ENCODE peak calls at places on chromosome 11, in six cellular contexts. X, S, C, R, Z and J are unnamed samples.

GRCh38 chr11:8307601-8308000 is 43.9 kb upstream of the LMO1 start:
- DNase-seq in X (no peak), S (no peak), C (no peak), R (no peak), Z (no peak), J (no peak)

GRCh38 chr11:29093416-29093815 is 923.4 kb downstream of the KCNA4 start:
- DNase-seq in X (peak; percentile 79), S (no peak), C (peak; percentile 60), R (no peak), Z (no peak), J (no peak)

GRCh38 chr11:46273511-46274205 is 3.8 kb upstream of the CREB3L1 start:
- DNase-seq in X (peak; percentile 28), S (no peak), C (peak; percentile 19), R (no peak), Z (no peak), J (no peak)

GRCh38 chr11:26042113-26042512 is 289.8 kb upstream of the ANO3 start:
- DNase-seq in X (no peak), S (no peak), C (no peak), R (no peak), Z (no peak), J (no peak)

GRCh38 chr11:66851698-66852465 is 5.0 kb upstream of the LRFN4 start:
- DNase-seq in X (no peak), S (peak; percentile 68), C (no peak), R (no peak), Z (no peak), J (peak; percentile 39)

GRCh38 chr11:8219257-8220021 is 44.2 kb downstream of the LMO1 start:
- DNase-seq in X (peak; percentile 61), S (peak; percentile 78), C (peak; percentile 58), R (no peak), Z (no peak), J (no peak)

GRCh38 chr11:119422505-119423416 is at the start of gene THY1:
- DNase-seq in X (peak; percentile 82), S (peak; percentile 46), C (peak; percentile 39), R (no peak), Z (no peak), J (no peak)

GRCh38 chr11:40130427-40130826 is 1329.0 kb downstream of the LRRC4C start:
- DNase-seq in X (no peak), S (no peak), C (no peak), R (no peak), Z (no peak), J (no peak)

GRCh38 chr11:77124041-77124440 is 4.0 kb upstream of the MYO7A start:
- DNase-seq in X (no peak), S (no peak), C (no peak), R (no peak), Z (no peak), J (no peak)

GRCh38 chr11:68680541-68681231 is 3.7 kb upstream of the GAL start:
- DNase-seq in X (no peak), S (peak; percentile 5), C (no peak), R (no peak), Z (no peak), J (no peak)

GRCh38 chr11:10618490-10618889 is 50.0 kb upstream of the LYVE1 start:
- DNase-seq in X (no peak), S (no peak), C (no peak), R (no peak), Z (no peak), J (no peak)

GRCh38 chr11:1163911-1164735 is 6.4 kb downstream of the MUC5AC start:
- DNase-seq in X (no peak), S (no peak), C (no peak), R (no peak), Z (no peak), J (peak; percentile 46)

GRCh38 chr11:81979444-81979843 is 754.2 kb downstream of the FAM181B start:
- DNase-seq in X (no peak), S (no peak), C (no peak), R (no peak), Z (no peak), J (no peak)

GRCh38 chr11:1832181-1832988 is 2.4 kb upstream of the SYT8 start:
- DNase-seq in X (peak; percentile 61), S (peak; percentile 81), C (peak; percentile 14), R (peak; percentile 62), Z (no peak), J (peak; percentile 66)

GRCh38 chr11:133929401-133930052 is 27.2 kb downstream of the IGSF9B start:
- DNase-seq in X (no peak), S (no peak), C (no peak), R (no peak), Z (no peak), J (no peak)

GRCh38 chr11:762421-763072 is 14.7 kb downstream of the GATD1 start:
- DNase-seq in X (peak; percentile 70), S (peak; percentile 45), C (peak; percentile 65), R (peak; percentile 20), Z (no peak), J (no peak)

GRCh38 chr11:106021181-106021966 is 666 bp downstream of the MSANTD4 start:
- DNase-seq in X (peak; percentile 91), S (no peak), C (no peak), R (no peak), Z (no peak), J (no peak)

GRCh38 chr11:119918356-119918755 is 189.4 kb upstream of the NECTIN1 start:
- DNase-seq in X (no peak), S (no peak), C (no peak), R (no peak), Z (no peak), J (no peak)

GRCh38 chr11:10900686-10901415 is 43.0 kb upstream of the ZBED5 start:
- DNase-seq in X (peak; percentile 36), S (no peak), C (no peak), R (no peak), Z (no peak), J (peak; percentile 31)

GRCh38 chr11:67436459-67437081 is 912 bp downstream of the PTPRCAP start:
- DNase-seq in X (no peak), S (peak; percentile 57), C (peak; percentile 11), R (peak; percentile 58), Z (no peak), J (no peak)

GRCh38 chr11:94664336-94664735 is 97.2 kb downstream of the PIWIL4 start:
- DNase-seq in X (peak; percentile 8), S (no peak), C (no peak), R (no peak), Z (no peak), J (no peak)

GRCh38 chr11:82864268-82864667 is 36.0 kb downstream of the PRCP start:
- DNase-seq in X (peak; percentile 57), S (peak; percentile 69), C (peak; percentile 36), R (peak; percentile 48), Z (peak; percentile 70), J (peak; percentile 44)

GRCh38 chr11:116375221-116375620 is 397.6 kb downstream of the BUD13 start:
- DNase-seq in X (no peak), S (no peak), C (no peak), R (no peak), Z (no peak), J (no peak)

GRCh38 chr11:9269492-9270030 is 4.4 kb upstream of the DENND5A start:
- DNase-seq in X (peak; percentile 53), S (peak; percentile 40), C (no peak), R (no peak), Z (no peak), J (no peak)

GRCh38 chr11:63845305-63845704 is 6.4 kb downstream of the MARK2 start:
- DNase-seq in X (peak; percentile 63), S (no peak), C (peak; percentile 65), R (no peak), Z (no peak), J (no peak)

GRCh38 chr11:66159585-66159984 is 89.5 kb downstream of the PACS1 start:
- DNase-seq in X (no peak), S (peak; percentile 38), C (no peak), R (no peak), Z (no peak), J (no peak)

GRCh38 chr11:113876074-113876797 is 864 bp upstream of the USP28 start:
- DNase-seq in X (no peak), S (no peak), C (no peak), R (no peak), Z (no peak), J (no peak)
- H3K4me3 ChIP-seq in X (peak overlapping the region; percentile 92), S (peak overlapping the region; percentile 46), C (peak overlapping the region; percentile 62), R (peak overlapping the region; percentile 79), Z (peak overlapping the region; percentile 79), J (peak overlapping the region; percentile 77)

DNA sequence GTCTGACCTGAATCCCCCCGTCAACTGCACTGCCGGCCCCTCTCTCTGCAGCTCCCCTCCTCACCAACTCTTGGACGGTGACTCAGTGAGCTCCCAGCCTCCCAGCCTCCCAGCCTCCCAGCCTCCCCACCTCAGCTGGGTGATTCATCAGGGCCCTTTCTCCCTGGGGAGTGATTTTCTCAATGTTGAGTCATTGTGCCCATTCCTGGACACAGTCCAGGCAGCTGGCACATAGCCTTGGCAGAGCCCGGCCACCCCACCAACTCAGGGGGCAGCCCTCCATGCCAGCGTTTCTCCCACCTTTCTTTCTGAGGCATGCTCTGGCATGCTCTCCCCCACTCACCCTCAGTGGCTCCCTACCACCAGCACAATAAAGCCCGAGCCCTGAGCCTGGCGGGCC is 30.7 kb downstream of the PDE2A start:
- DNase-seq in X (peak; percentile 23), S (no peak), C (peak; percentile 18), R (no peak), Z (no peak), J (peak; percentile 28)
- H3K4me3 ChIP-seq in X (no peak overlapping the region), S (peak overlapping the region; percentile 35), C (no peak overlapping the region), R (no peak overlapping the region), Z (peak overlapping the region; percentile 68), J (no peak overlapping the region)

GRCh38 chr11:70139785-70140410 is 61.8 kb downstream of the ANO1 start:
- DNase-seq in X (no peak), S (no peak), C (no peak), R (no peak), Z (no peak), J (no peak)
- H3K4me3 ChIP-seq in X (no peak overlapping the region), S (no peak overlapping the region), C (no peak overlapping the region), R (no peak overlapping the region), Z (no peak overlapping the region), J (no peak overlapping the region)

GRCh38 chr11:107857550-107858216 is 904 bp downstream of the SLC35F2 start:
- DNase-seq in X (no peak), S (peak; percentile 71), C (peak; percentile 32), R (no peak), Z (peak; percentile 59), J (no peak)

GRCh38 chr11:107856180-107856980 is 2.2 kb downstream of the SLC35F2 start:
- DNase-seq in X (no peak), S (no peak), C (no peak), R (no peak), Z (no peak), J (no peak)

GRCh38 chr11:107858217-107859070 is at the start of gene SLC35F2:
- DNase-seq in X (peak; percentile 77), S (peak; percentile 85), C (peak; percentile 61), R (peak; percentile 45), Z (no peak), J (peak; percentile 42)

GRCh38 chr11:107859459-107860239 is 1.1 kb upstream of the SLC35F2 start:
- DNase-seq in X (peak; percentile 52), S (peak; percentile 44), C (no peak), R (no peak), Z (no peak), J (peak; percentile 67)

DNA sequence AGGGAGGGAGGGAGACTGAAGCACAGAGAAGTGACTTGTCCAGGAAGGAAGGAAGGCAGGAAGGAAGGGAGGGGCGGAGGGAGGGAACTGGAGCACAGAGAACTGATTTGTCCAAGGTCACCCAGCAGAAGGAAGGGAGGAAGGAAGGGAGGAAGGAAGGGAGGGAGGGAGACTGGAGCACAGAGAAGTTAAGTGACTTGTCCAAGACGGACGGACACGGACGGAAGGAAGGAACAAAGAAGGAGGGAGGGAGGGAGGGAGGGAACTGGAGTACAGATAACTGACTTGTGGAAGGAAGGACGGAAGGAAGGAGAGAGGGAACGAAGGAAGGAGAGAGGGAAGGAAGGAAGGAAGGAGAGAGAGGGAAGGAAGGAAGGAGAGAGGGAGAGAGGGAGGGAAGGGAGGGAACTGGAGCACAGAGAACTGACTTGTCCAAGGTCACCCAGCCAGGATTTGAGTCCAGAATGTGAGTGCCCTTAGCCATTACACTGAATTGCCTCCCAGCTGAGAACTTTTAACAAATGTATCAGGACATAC is 1.5 kb downstream of the SLC35F2 start:
- DNase-seq in X (no peak), S (no peak), C (no peak), R (no peak), Z (peak; percentile 63), J (no peak)
- H3K4me3 ChIP-seq in X (peak overlapping the region; percentile 89), S (peak overlapping the region; percentile 52), C (peak overlapping the region; percentile 83), R (no peak overlapping the region), Z (no peak overlapping the region), J (no peak overlapping the region)